ENCODE peak calls at places on chromosomes 12 and 14, in nine cellular contexts. I, V, A, F, R, Y, Z, M and H are unnamed samples.

GRCh38 chr12:12715459-12716150 is 1.6 kb upstream of the CDKN1B start:
- DNase-seq in Y (no peak), R (peak; percentile 73), F (peak; percentile 24), I (no peak), Z (peak; percentile 5), V (no peak), A (no peak), M (no peak), H (no peak)

GRCh38 chr14:77314043-77314442 is 6.6 kb downstream of the POMT2 start:
- DNase-seq in M (peak; percentile 93), A (no peak), Z (peak; percentile 92), Y (no peak), I (no peak), R (no peak), F (peak; percentile 94), V (peak; percentile 49), H (peak; percentile 98)

GRCh38 chr12:86838709-86839108 is 582.5 kb upstream of the MGAT4C start:
- DNase-seq in I (peak; percentile 4), A (no peak), F (no peak), M (no peak), V (peak; percentile 25), R (no peak), Y (no peak), Z (no peak), H (no peak)

GRCh38 chr12:44526655-44527199 is 349.4 kb downstream of the NELL2 start:
- DNase-seq in M (no peak), R (no peak), V (no peak), I (no peak), F (no peak), A (no peak), Y (no peak), Z (no peak), H (no peak)

GRCh38 chr12:64273527-64274403 is 51.7 kb upstream of the KICS2 start:
- DNase-seq in Y (peak; percentile 53), V (peak; percentile 82), Z (peak; percentile 73), R (peak; percentile 9), M (peak; percentile 9), I (peak; percentile 64), F (peak; percentile 10), A (peak; percentile 40), H (no peak)

GRCh38 chr12:101608301-101609133 is 13.7 kb downstream of the MYBPC1 start:
- DNase-seq in R (no peak), M (no peak), I (no peak), F (no peak), A (no peak), Y (no peak), Z (peak; percentile 75), V (no peak), H (no peak)

GRCh38 chr14:59107819-59108218 is 80.6 kb upstream of the DAAM1 start:
- DNase-seq in R (no peak), F (no peak), Z (no peak), Y (no peak), V (no peak), I (no peak), A (no peak), M (no peak), H (no peak)

GRCh38 chr12:96143392-96143791 is 50.8 kb upstream of the ELK3 start:
- DNase-seq in Y (no peak), Z (no peak), F (no peak), R (no peak), A (no peak), V (no peak), I (no peak), M (no peak), H (no peak)

GRCh38 chr14:43005807-43006206 is 1399.1 kb downstream of the LRFN5 start:
- DNase-seq in F (peak; percentile 22), I (no peak), V (no peak), R (no peak), Y (no peak), A (no peak), Z (peak; percentile 48), M (no peak), H (no peak)

GRCh38 chr14:68770051-68770450 is 22.8 kb downstream of the ZFP36L1 start:
- DNase-seq in V (no peak), Y (no peak), F (no peak), I (no peak), M (no peak), Z (no peak), R (no peak), A (no peak), H (no peak)

GRCh38 chr14:22976620-22977433 is 5.5 kb downstream of the AJUBA start:
- DNase-seq in M (peak; percentile 27), Z (peak; percentile 82), V (no peak), I (no peak), F (peak; percentile 64), Y (no peak), A (no peak), R (peak; percentile 62), H (no peak)

GRCh38 chr12:99131761-99132199 is 486.7 kb downstream of the APAF1 start:
- DNase-seq in F (no peak), V (peak; percentile 89), Y (no peak), A (no peak), R (no peak), M (no peak), Z (no peak), I (peak; percentile 91), H (no peak)

GRCh38 chr12:1927051-1927680 is 8.7 kb upstream of the CACNA2D4 start:
- DNase-seq in I (no peak), F (no peak), Y (no peak), V (peak; percentile 19), A (no peak), M (no peak), Z (no peak), R (no peak), H (no peak)

GRCh38 chr12:13573698-13574321 is 377.3 kb downstream of the EMP1 start:
- DNase-seq in Z (peak; percentile 52), M (peak; percentile 82), F (no peak), A (no peak), Y (peak; percentile 87), R (no peak), I (no peak), V (no peak), H (peak; percentile 5)

GRCh38 chr12:58139894-58140293 is 198.5 kb downstream of the ATP23 start:
- DNase-seq in Z (no peak), Y (no peak), A (no peak), R (no peak), F (no peak), V (no peak), I (no peak), M (no peak), H (no peak)

GRCh38 chr12:89556976-89557375 is 31.1 kb upstream of the POC1B start:
- DNase-seq in M (peak; percentile 69), A (no peak), F (no peak), I (no peak), V (no peak), Z (peak; percentile 53), R (peak; percentile 35), Y (peak; percentile 45), H (no peak)

GRCh38 chr14:81091139-81091538 is 129.6 kb downstream of the GTF2A1 start:
- DNase-seq in I (no peak), M (no peak), R (no peak), Z (no peak), V (no peak), A (no peak), Y (no peak), F (no peak), H (no peak)

GRCh38 chr14:35046751-35047536 is 872 bp downstream of the FAM177A1 start:
- DNase-seq in A (no peak), V (no peak), R (peak; percentile 5), Z (peak; percentile 35), F (peak; percentile 34), Y (no peak), I (no peak), M (no peak), H (no peak)

DNA sequence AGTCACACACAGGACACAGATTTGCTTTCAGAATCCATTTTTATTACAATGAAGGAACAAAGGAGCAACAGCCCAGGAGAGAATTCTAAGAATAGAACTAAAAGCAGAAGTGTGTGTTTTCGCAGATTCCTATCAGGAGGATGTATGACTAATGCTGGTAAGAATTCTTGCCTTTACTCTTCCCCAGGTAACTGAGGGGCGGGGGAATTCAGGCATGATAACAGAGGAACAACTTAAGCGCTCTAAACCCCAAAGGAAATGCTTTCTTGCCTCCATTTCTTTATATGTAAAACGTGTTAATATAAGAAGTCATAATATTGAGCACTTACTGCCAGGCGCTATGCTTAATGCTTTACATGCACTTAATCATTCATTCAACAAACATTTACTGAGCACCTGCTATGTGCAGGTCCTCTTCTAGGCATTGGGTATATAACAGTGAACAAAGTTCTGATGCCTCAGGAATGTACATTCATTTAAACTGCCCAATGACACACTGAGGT is 4.5 kb downstream of the HCAR1 start:
- DNase-seq in Y (peak; percentile 22), Z (peak; percentile 92), M (peak; percentile 92), F (no peak), V (peak; percentile 45), R (peak; percentile 75), I (no peak), A (no peak), H (no peak)
- H3K9ac ChIP-seq in Y (peak overlapping the region; percentile 44), Z (peak overlapping the region; percentile 3), M (peak overlapping the region; percentile 86), F (no peak overlapping the region), V (no peak overlapping the region), R (peak overlapping the region; percentile 74), I (no peak overlapping the region), A (no peak overlapping the region), H (peak overlapping the region; percentile 65)

GRCh38 chr12:109485201-109485600 is 7.8 kb downstream of the UBE3B start:
- DNase-seq in V (no peak), R (no peak), Z (no peak), I (no peak), F (no peak), M (no peak), A (no peak), Y (no peak), H (no peak)
- H2AFZ ChIP-seq in V (no peak overlapping the region), R (no peak overlapping the region), Z (no peak overlapping the region), I (no peak overlapping the region), F (no peak overlapping the region), M (no peak overlapping the region), A (no peak overlapping the region), Y (no peak overlapping the region), H (no peak overlapping the region)

GRCh38 chr12:53224268-53224896 is 7.6 kb downstream of the RARG start:
- DNase-seq in V (peak; percentile 95), A (peak; percentile 49), Y (no peak), F (peak; percentile 36), I (peak; percentile 70), Z (peak; percentile 61), M (peak; percentile 67), R (no peak), H (no peak)
- H3K27ac ChIP-seq in V (no peak overlapping the region), A (no peak overlapping the region), Y (peak overlapping the region; percentile 46), F (no peak overlapping the region), I (no peak overlapping the region), Z (peak overlapping the region; percentile 21), M (peak overlapping the region; percentile 41), R (no peak overlapping the region), H (peak overlapping the region; percentile 93)

DNA sequence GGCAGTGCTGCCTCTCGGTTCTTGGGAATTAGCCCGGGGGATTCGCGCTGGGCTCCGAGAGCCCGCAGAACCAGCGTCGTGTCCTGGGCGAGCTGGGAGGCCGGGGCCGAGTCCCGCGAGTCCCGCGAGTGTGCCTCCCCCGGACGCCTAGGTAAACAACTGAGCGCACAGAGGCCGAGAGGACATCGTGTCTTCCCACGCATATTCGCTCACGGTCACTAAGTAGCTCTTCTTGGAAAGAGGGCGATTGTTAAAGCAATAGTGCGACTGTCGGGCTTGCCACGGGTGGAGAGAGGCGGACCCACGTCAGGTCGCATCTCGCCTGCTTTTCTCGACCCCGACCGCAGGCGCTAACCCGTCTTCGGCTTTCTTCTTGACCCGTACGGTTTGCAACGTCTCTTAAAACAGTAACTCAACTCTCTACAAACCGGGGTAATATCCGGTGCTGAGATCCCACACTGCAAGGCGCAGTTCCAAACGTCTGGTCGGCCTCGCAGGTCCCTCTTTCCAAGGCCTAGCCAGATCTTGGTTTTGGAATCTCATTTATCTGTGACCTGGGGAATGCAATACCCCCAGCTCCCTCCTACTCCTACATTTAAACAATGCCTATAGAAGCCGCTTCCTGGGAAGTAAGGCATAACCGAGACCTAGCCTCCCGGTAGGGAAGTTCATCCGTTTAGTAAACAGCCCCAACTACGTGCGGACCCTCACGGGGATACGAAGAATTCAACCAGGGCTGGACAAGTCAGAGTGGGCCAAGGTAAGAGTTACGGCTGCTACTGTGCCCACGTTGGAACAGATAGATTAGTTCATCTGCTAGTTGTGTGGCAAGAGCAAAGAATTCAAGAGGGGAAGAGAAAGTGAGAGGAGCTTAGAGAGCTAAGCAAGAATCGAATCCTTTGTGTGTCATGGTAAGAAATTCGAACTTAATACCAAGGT is 736 bp upstream of the PHLDA1 start:
- DNase-seq in Y (no peak), Z (peak; percentile 53), A (peak; percentile 70), I (peak; percentile 67), F (peak; percentile 79), M (peak; percentile 65), V (peak; percentile 73), R (peak; percentile 74), H (no peak)
- H3K9ac ChIP-seq in Y (peak overlapping the region; percentile 92), Z (peak overlapping the region; percentile 98), A (peak overlapping the region; percentile 82), I (peak overlapping the region; percentile 9), F (peak overlapping the region; percentile 98), M (peak overlapping the region; percentile 98), V (peak overlapping the region; percentile 83), R (peak overlapping the region; percentile 99), H (peak overlapping the region; percentile 95)